ENCODE peak calls at places on chromosomes 16 and 17, in nine cellular contexts. H, B, U, S, Y, R, Q, G and F are unnamed samples.

GRCh38 chr16:50600582-50601283 is 52.5 kb downstream of the NKD1 start:
- DNase-seq in H (no peak), Q (peak), R (no peak), S (no peak), Y (no peak), G (peak), U (no peak), B (no peak), F (no peak)

GRCh38 chr16:76428858-76429257 is 151.7 kb downstream of the CNTNAP4 start:
- DNase-seq in R (no peak), U (no peak), B (no peak), G (no peak), H (no peak), Y (peak), S (no peak), Q (peak), F (peak)

GRCh38 chr17:30235386-30236296 is at the start of gene SLC6A4:
- DNase-seq in S (peak), B (no peak), Y (no peak), R (no peak), U (no peak), Q (no peak), G (peak), H (no peak), F (no peak)

GRCh38 chr16:75265911-75266701 is 14.7 kb upstream of the BCAR1 start:
- DNase-seq in Q (no peak), Y (peak), G (peak), U (no peak), B (peak), H (peak), S (peak), R (no peak), F (peak)

GRCh38 chr17:8488931-8489330 is 53.2 kb downstream of the NDEL1 start:
- DNase-seq in H (no peak), U (no peak), B (peak), R (no peak), G (peak), S (no peak), Y (no peak), Q (peak), F (peak)

GRCh38 chr17:31494259-31495048 is 103.0 kb downstream of the RAB11FIP4 start:
- DNase-seq in S (peak), U (peak), R (peak), Y (peak), Q (peak), B (no peak), H (no peak), G (no peak), F (no peak)

GRCh38 chr16:85312642-85313540 is 200.6 kb upstream of the CIBAR2 start:
- DNase-seq in Q (no peak), S (no peak), U (no peak), R (no peak), H (no peak), B (no peak), Y (no peak), G (no peak), F (no peak)

GRCh38 chr17:41496803-41497484 is 7.2 kb upstream of the KRT36 start:
- DNase-seq in U (peak), H (peak), S (peak), B (peak), Y (peak), R (peak), Q (peak), G (peak), F (peak)

GRCh38 chr16:75306102-75306762 is 54.8 kb upstream of the BCAR1 start:
- DNase-seq in G (no peak), U (no peak), H (no peak), Y (peak), R (no peak), Q (no peak), S (no peak), B (no peak), F (peak)

GRCh38 chr16:83137326-83137770 is 510.6 kb downstream of the CDH13 start:
- DNase-seq in U (no peak), S (no peak), Y (peak), R (no peak), G (peak), B (no peak), H (no peak), Q (peak), F (peak)

GRCh38 chr16:80591071-80591935 is 50.5 kb downstream of the DYNLRB2 start:
- DNase-seq in U (no peak), H (no peak), S (no peak), R (peak), Y (no peak), B (no peak), G (no peak), Q (peak), F (no peak)

GRCh38 chr16:51549836-51550235 is 398.8 kb upstream of the SALL1 start:
- DNase-seq in S (no peak), R (no peak), Y (no peak), Q (no peak), G (peak), H (no peak), U (no peak), B (no peak), F (no peak)

GRCh38 chr17:76506408-76507328 is 5.4 kb upstream of the RHBDF2 start:
- DNase-seq in U (peak), R (peak), H (peak), B (peak), G (peak), Y (peak), S (peak), Q (peak), F (peak)

GRCh38 chr17:11488407-11488806 is 109.9 kb upstream of the DNAH9 start:
- DNase-seq in G (no peak), H (no peak), Y (no peak), R (no peak), U (no peak), B (no peak), Q (no peak), S (no peak), F (no peak)

GRCh38 chr17:32625971-32626370 is 139.2 kb downstream of the CDK5R1 start:
- DNase-seq in S (no peak), H (no peak), B (no peak), G (no peak), Y (no peak), U (no peak), R (no peak), Q (no peak), F (no peak)

GRCh38 chr17:29594441-29595090 is 1.6 kb downstream of the ANKRD13B start:
- DNase-seq in Y (no peak), B (peak), G (no peak), H (no peak), S (no peak), Q (no peak), U (no peak), R (peak), F (no peak)

GRCh38 chr16:11245988-11246387 is 10.0 kb downstream of the SOCS1 start:
- DNase-seq in Q (no peak), G (no peak), R (no peak), Y (no peak), U (no peak), B (no peak), H (no peak), S (no peak), F (no peak)

GRCh38 chr17:21077286-21077685 is 34.5 kb upstream of the USP22 start:
- DNase-seq in H (no peak), B (no peak), S (no peak), Y (no peak), R (no peak), U (no peak), G (no peak), Q (no peak), F (no peak)

GRCh38 chr17:79835953-79836951 is 3.0 kb downstream of the CBX4 start:
- DNase-seq in Q (peak), G (no peak), Y (peak), H (no peak), S (no peak), B (no peak), U (no peak), R (no peak), F (no peak)

GRCh38 chr17:35089846-35090193 is 26.3 kb upstream of the RFFL start:
- DNase-seq in Y (peak), U (peak), S (no peak), R (no peak), H (peak), G (peak), B (no peak), Q (peak), F (peak)

GRCh38 chr16:79312502-79312901 is 288.0 kb downstream of the MAF start:
- DNase-seq in U (no peak), G (no peak), Q (no peak), S (no peak), B (no peak), Y (no peak), H (no peak), R (no peak), F (no peak)

GRCh38 chr16:50638816-50639670 is 42.1 kb downstream of the SNX20 start:
- DNase-seq in G (no peak), S (no peak), Y (no peak), H (no peak), R (no peak), Q (no peak), U (no peak), B (no peak), F (no peak)

GRCh38 chr16:78430281-78430680 is 330.8 kb downstream of the WWOX start:
- DNase-seq in R (no peak), Q (no peak), Y (no peak), G (no peak), B (no peak), U (no peak), H (no peak), S (no peak), F (no peak)

GRCh38 chr17:35189291-35189690 is 4.9 kb downstream of the SLC35G3 start:
- DNase-seq in H (no peak), S (no peak), G (no peak), R (no peak), B (no peak), U (no peak), Y (no peak), Q (peak), F (no peak)

GRCh38 chr17:9313346-9313745 is 262.3 kb downstream of the STX8 start:
- DNase-seq in G (no peak), U (no peak), S (no peak), H (no peak), R (no peak), Y (no peak), B (no peak), Q (no peak), F (no peak)

GRCh38 chr17:70040336-70040735 is 34.7 kb upstream of the KCNJ16 start:
- DNase-seq in U (no peak), Y (no peak), Q (no peak), S (no peak), R (no peak), B (no peak), G (no peak), H (no peak), F (no peak)